ENCODE peak calls at places on chromosomes 5 and 9, in ten cellular contexts. One of them, this sample, is unnamed.

GRCh38 chr5:158485604-158486081 is 614.1 kb downstream of the EBF1 start:
- DNase-seq in HepG2: no peak
- DNase-seq in ovary: no peak
- DNase-seq in adrenal gland: no peak
- DNase-seq in HCT116: no peak
- DNase-seq in astrocyte: no peak
- DNase-seq in cardiac muscle cell: peak; percentile 20
- DNase-seq in aorta: peak; percentile 76
- DNase-seq in SJCRH30: no peak
- DNase-seq in PC-9: no peak
- DNase-seq in this sample: peak; percentile 66

GRCh38 chr5:37086466-37087178 is 162.6 kb downstream of the CPLANE1 start:
- DNase-seq in HCT116: no peak
- DNase-seq in PC-9: no peak
- DNase-seq in SJCRH30: peak; percentile 30
- DNase-seq in HepG2: peak; percentile 56
- DNase-seq in aorta: no peak
- DNase-seq in astrocyte: peak; percentile 39
- DNase-seq in cardiac muscle cell: peak; percentile 38
- DNase-seq in ovary: no peak
- DNase-seq in adrenal gland: no peak
- DNase-seq in this sample: no peak

GRCh38 chr9:68560131-68560844 is 19.6 kb upstream of the TMEM252 start:
- DNase-seq in PC-9: no peak
- DNase-seq in HepG2: peak; percentile 29
- DNase-seq in aorta: no peak
- DNase-seq in adrenal gland: peak; percentile 69
- DNase-seq in SJCRH30: peak; percentile 68
- DNase-seq in astrocyte: no peak
- DNase-seq in ovary: peak; percentile 38
- DNase-seq in cardiac muscle cell: peak; percentile 97
- DNase-seq in HCT116: peak; percentile 19
- DNase-seq in this sample: peak; percentile 80

GRCh38 chr5:96254980-96255681 is 177.9 kb downstream of the PCSK1 start:
- DNase-seq in ovary: no peak
- DNase-seq in aorta: no peak
- DNase-seq in HepG2: no peak
- DNase-seq in astrocyte: peak; percentile 98
- DNase-seq in cardiac muscle cell: peak; percentile 95
- DNase-seq in HCT116: no peak
- DNase-seq in adrenal gland: no peak
- DNase-seq in PC-9: peak; percentile 57
- DNase-seq in SJCRH30: peak; percentile 5
- DNase-seq in this sample: no peak

GRCh38 chr9:107485451-107486043 is 4.0 kb downstream of the KLF4 start:
- DNase-seq in HCT116: no peak
- DNase-seq in HepG2: no peak
- DNase-seq in SJCRH30: no peak
- DNase-seq in astrocyte: no peak
- DNase-seq in PC-9: no peak
- DNase-seq in adrenal gland: no peak
- DNase-seq in ovary: peak; percentile 49
- DNase-seq in aorta: no peak
- DNase-seq in cardiac muscle cell: no peak
- DNase-seq in this sample: no peak

GRCh38 chr5:140169410-140169809 is 5.6 kb upstream of the CYSTM1 start:
- DNase-seq in cardiac muscle cell: peak; percentile 35
- DNase-seq in HepG2: no peak
- DNase-seq in aorta: peak; percentile 25
- DNase-seq in SJCRH30: no peak
- DNase-seq in ovary: no peak
- DNase-seq in astrocyte: no peak
- DNase-seq in PC-9: no peak
- DNase-seq in adrenal gland: no peak
- DNase-seq in HCT116: no peak
- DNase-seq in this sample: no peak

GRCh38 chr5:17434982-17435381 is 63.0 kb upstream of the TAF11L2 start:
- DNase-seq in HCT116: no peak
- DNase-seq in astrocyte: no peak
- DNase-seq in cardiac muscle cell: no peak
- DNase-seq in SJCRH30: no peak
- DNase-seq in adrenal gland: no peak
- DNase-seq in PC-9: no peak
- DNase-seq in aorta: no peak
- DNase-seq in HepG2: no peak
- DNase-seq in ovary: no peak
- DNase-seq in this sample: no peak

GRCh38 chr5:143205386-143205785 is 198.1 kb downstream of the NR3C1 start:
- DNase-seq in adrenal gland: no peak
- DNase-seq in PC-9: no peak
- DNase-seq in HepG2: no peak
- DNase-seq in aorta: no peak
- DNase-seq in astrocyte: peak; percentile 99
- DNase-seq in ovary: no peak
- DNase-seq in SJCRH30: no peak
- DNase-seq in cardiac muscle cell: peak; percentile 89
- DNase-seq in HCT116: no peak
- DNase-seq in this sample: no peak

GRCh38 chr5:144566747-144567415 is 396.2 kb downstream of the KCTD16 start:
- DNase-seq in ovary: no peak
- DNase-seq in SJCRH30: no peak
- DNase-seq in adrenal gland: no peak
- DNase-seq in HepG2: no peak
- DNase-seq in HCT116: no peak
- DNase-seq in aorta: no peak
- DNase-seq in PC-9: no peak
- DNase-seq in cardiac muscle cell: no peak
- DNase-seq in astrocyte: peak; percentile 73
- DNase-seq in this sample: no peak

GRCh38 chr5:151651997-151652645 is 34.6 kb downstream of the SPARC start:
- DNase-seq in HCT116: peak; percentile 64
- DNase-seq in adrenal gland: peak; percentile 92
- DNase-seq in HepG2: peak; percentile 65
- DNase-seq in ovary: peak; percentile 85
- DNase-seq in cardiac muscle cell: peak; percentile 85
- DNase-seq in SJCRH30: peak; percentile 74
- DNase-seq in PC-9: peak; percentile 83
- DNase-seq in aorta: peak; percentile 91
- DNase-seq in astrocyte: no peak
- DNase-seq in this sample: peak; percentile 86

GRCh38 chr5:58072202-58072791 is 387.6 kb downstream of the PLK2 start:
- DNase-seq in astrocyte: no peak
- DNase-seq in adrenal gland: no peak
- DNase-seq in HCT116: no peak
- DNase-seq in PC-9: no peak
- DNase-seq in ovary: no peak
- DNase-seq in aorta: no peak
- DNase-seq in HepG2: no peak
- DNase-seq in SJCRH30: no peak
- DNase-seq in cardiac muscle cell: peak; percentile 25
- DNase-seq in this sample: no peak

GRCh38 chr9:127979333-127980055 is 1.3 kb downstream of the EEIG1 start:
- DNase-seq in HepG2: peak; percentile 41
- DNase-seq in PC-9: peak; percentile 58
- DNase-seq in ovary: peak; percentile 77
- DNase-seq in adrenal gland: peak; percentile 80
- DNase-seq in SJCRH30: peak; percentile 48
- DNase-seq in astrocyte: peak; percentile 7
- DNase-seq in cardiac muscle cell: peak; percentile 40
- DNase-seq in aorta: peak; percentile 83
- DNase-seq in HCT116: no peak
- DNase-seq in this sample: peak; percentile 83

GRCh38 chr5:130141689-130142320 is 237.5 kb downstream of the CHSY3 start:
- DNase-seq in PC-9: peak; percentile 16
- DNase-seq in ovary: no peak
- DNase-seq in HepG2: no peak
- DNase-seq in SJCRH30: peak; percentile 19
- DNase-seq in astrocyte: no peak
- DNase-seq in HCT116: no peak
- DNase-seq in adrenal gland: peak; percentile 54
- DNase-seq in cardiac muscle cell: peak; percentile 70
- DNase-seq in aorta: peak; percentile 73
- DNase-seq in this sample: no peak

GRCh38 chr9:134561427-134562145 is 80.0 kb upstream of the COL5A1 start:
- DNase-seq in HepG2: no peak
- DNase-seq in cardiac muscle cell: no peak
- DNase-seq in PC-9: no peak
- DNase-seq in astrocyte: no peak
- DNase-seq in SJCRH30: no peak
- DNase-seq in HCT116: no peak
- DNase-seq in adrenal gland: no peak
- DNase-seq in aorta: no peak
- DNase-seq in ovary: no peak
- DNase-seq in this sample: no peak
- H3K4me3 ChIP-seq in HepG2: no peak overlapping the region
- H3K4me3 ChIP-seq in cardiac muscle cell: no peak overlapping the region
- H3K4me3 ChIP-seq in PC-9: no peak overlapping the region
- H3K4me3 ChIP-seq in astrocyte: no peak overlapping the region
- H3K4me3 ChIP-seq in SJCRH30: no peak overlapping the region
- H3K4me3 ChIP-seq in HCT116: no peak overlapping the region
- H3K4me3 ChIP-seq in adrenal gland: no peak overlapping the region
- H3K4me3 ChIP-seq in aorta: no peak overlapping the region
- H3K4me3 ChIP-seq in ovary: no peak overlapping the region
- H3K4me3 ChIP-seq in this sample: no peak overlapping the region

GRCh38 chr9:120642129-120642528 is 62.2 kb upstream of the CDK5RAP2 start:
- DNase-seq in astrocyte: peak; percentile 21
- DNase-seq in cardiac muscle cell: no peak
- DNase-seq in HepG2: no peak
- DNase-seq in aorta: no peak
- DNase-seq in HCT116: no peak
- DNase-seq in PC-9: no peak
- DNase-seq in ovary: no peak
- DNase-seq in adrenal gland: no peak
- DNase-seq in SJCRH30: no peak
- DNase-seq in this sample: no peak

GRCh38 chr9:120640380-120640779 is 60.4 kb upstream of the CDK5RAP2 start:
- DNase-seq in cardiac muscle cell: no peak
- DNase-seq in astrocyte: no peak
- DNase-seq in adrenal gland: no peak
- DNase-seq in PC-9: no peak
- DNase-seq in aorta: no peak
- DNase-seq in ovary: no peak
- DNase-seq in SJCRH30: no peak
- DNase-seq in HCT116: no peak
- DNase-seq in HepG2: peak; percentile 47
- DNase-seq in this sample: no peak

GRCh38 chr9:120646943-120647342 is 67.0 kb upstream of the CDK5RAP2 start:
- DNase-seq in PC-9: no peak
- DNase-seq in aorta: no peak
- DNase-seq in astrocyte: no peak
- DNase-seq in cardiac muscle cell: no peak
- DNase-seq in ovary: no peak
- DNase-seq in SJCRH30: no peak
- DNase-seq in HepG2: peak; percentile 65
- DNase-seq in adrenal gland: no peak
- DNase-seq in HCT116: no peak
- DNase-seq in this sample: no peak

GRCh38 chr9:120637919-120638318 is 58.0 kb upstream of the CDK5RAP2 start:
- DNase-seq in adrenal gland: no peak
- DNase-seq in cardiac muscle cell: no peak
- DNase-seq in HCT116: no peak
- DNase-seq in HepG2: peak; percentile 40
- DNase-seq in astrocyte: no peak
- DNase-seq in PC-9: no peak
- DNase-seq in aorta: no peak
- DNase-seq in SJCRH30: no peak
- DNase-seq in ovary: no peak
- DNase-seq in this sample: no peak

GRCh38 chr9:120643096-120643495 is 63.1 kb upstream of the CDK5RAP2 start:
- DNase-seq in cardiac muscle cell: no peak
- DNase-seq in astrocyte: no peak
- DNase-seq in HepG2: no peak
- DNase-seq in HCT116: no peak
- DNase-seq in PC-9: no peak
- DNase-seq in aorta: no peak
- DNase-seq in adrenal gland: no peak
- DNase-seq in SJCRH30: no peak
- DNase-seq in ovary: no peak
- DNase-seq in this sample: no peak
- H3K9me3 ChIP-seq in cardiac muscle cell: no peaks in the 10 kb centered on the region
- H3K9me3 ChIP-seq in astrocyte: no peaks in the 10 kb centered on the region
- H3K9me3 ChIP-seq in HepG2: no peaks in the 10 kb centered on the region
- H3K9me3 ChIP-seq in HCT116: no peaks in the 10 kb centered on the region
- H3K9me3 ChIP-seq in PC-9: peaks cover 2% of the 10 kb centered on the region
- H3K9me3 ChIP-seq in aorta: no peaks in the 10 kb centered on the region
- H3K9me3 ChIP-seq in adrenal gland: no peaks in the 10 kb centered on the region
- H3K9me3 ChIP-seq in SJCRH30: no peaks in the 10 kb centered on the region
- H3K9me3 ChIP-seq in ovary: no peaks in the 10 kb centered on the region
- H3K9me3 ChIP-seq in this sample: no peaks in the 10 kb centered on the region

GRCh38 chr9:8859416-8859815 is 1059.8 kb upstream of the DMAC1 start:
- DNase-seq in PC-9: no peak
- DNase-seq in SJCRH30: no peak
- DNase-seq in aorta: no peak
- DNase-seq in ovary: no peak
- DNase-seq in adrenal gland: no peak
- DNase-seq in HCT116: no peak
- DNase-seq in astrocyte: no peak
- DNase-seq in HepG2: no peak
- DNase-seq in cardiac muscle cell: no peak
- DNase-seq in this sample: no peak
- H3K27ac ChIP-seq in PC-9: no peak overlapping the region
- H3K27ac ChIP-seq in SJCRH30: no peak overlapping the region
- H3K27ac ChIP-seq in aorta: no peak overlapping the region
- H3K27ac ChIP-seq in ovary: peak overlapping the region; percentile 91
- H3K27ac ChIP-seq in adrenal gland: no peak overlapping the region
- H3K27ac ChIP-seq in HCT116: no peak overlapping the region
- H3K27ac ChIP-seq in astrocyte: no peak overlapping the region
- H3K27ac ChIP-seq in HepG2: no peak overlapping the region
- H3K27ac ChIP-seq in cardiac muscle cell: no peak overlapping the region
- H3K27ac ChIP-seq in this sample: no peak overlapping the region

GRCh38 chr9:70569070-70569772 is 154.8 kb upstream of the KLF9 start:
- DNase-seq in SJCRH30: no peak
- DNase-seq in HCT116: no peak
- DNase-seq in ovary: no peak
- DNase-seq in astrocyte: no peak
- DNase-seq in cardiac muscle cell: no peak
- DNase-seq in HepG2: no peak
- DNase-seq in PC-9: no peak
- DNase-seq in aorta: no peak
- DNase-seq in adrenal gland: no peak
- DNase-seq in this sample: no peak
- H3K4me3 ChIP-seq in SJCRH30: no peak overlapping the region
- H3K4me3 ChIP-seq in HCT116: no peak overlapping the region
- H3K4me3 ChIP-seq in ovary: no peak overlapping the region
- H3K4me3 ChIP-seq in astrocyte: no peak overlapping the region
- H3K4me3 ChIP-seq in cardiac muscle cell: no peak overlapping the region
- H3K4me3 ChIP-seq in HepG2: no peak overlapping the region
- H3K4me3 ChIP-seq in PC-9: no peak overlapping the region
- H3K4me3 ChIP-seq in aorta: no peak overlapping the region
- H3K4me3 ChIP-seq in adrenal gland: no peak overlapping the region
- H3K4me3 ChIP-seq in this sample: no peak overlapping the region

This sample was measured in right atrium auricular region.